ENCODE peak calls at places on chromosome X, in ten cellular contexts. One of them, this sample, is unnamed.

GRCh38 chrX:54482839-54483593 is 13.0 kb downstream of the FGD1 start:
- DNase-seq in heart left ventricle: no peak
- DNase-seq in stimulated activated CD4-positive, alpha-beta T cell treated with anti-CD3 and anti-CD28 coated beads, Interleukin-2, amount 100 ng/mL, for 48 hours: no peak
- DNase-seq in activated naive CD4-positive, alpha-beta T cell treated with anti-CD3 and anti-CD28 coated beads, Interleukin-2, amount 10 ng/mL, durations not matched to agents 7 days and 5 days: no peak
- DNase-seq in NAMALWA: no peak
- DNase-seq in activated CD4-positive, alpha-beta T cell treated with anti-CD3 and anti-CD28 coated beads, Interleukin-2, amount 10 ng/mL, durations not matched to agents 7 days and 5 days: no peak
- DNase-seq in NCI-H524: no peak
- DNase-seq in stimulated activated CD8-positive, alpha-beta memory T cell treated with anti-CD3 and anti-CD28 coated beads, Interleukin-15, amount 100 ng/mL, for 48 hours: no peak
- DNase-seq in ELF-1: peak; percentile 41
- DNase-seq in GDM1: no peak
- DNase-seq in this sample: no peak

GRCh38 chrX:67720344-67720743 is 176.5 kb downstream of the AR start:
- DNase-seq in ELF-1: no peak
- DNase-seq in NCI-H524: no peak
- DNase-seq in activated CD4-positive, alpha-beta T cell treated with anti-CD3 and anti-CD28 coated beads, Interleukin-2, amount 10 ng/mL, durations not matched to agents 7 days and 5 days: no peak
- DNase-seq in activated naive CD4-positive, alpha-beta T cell treated with anti-CD3 and anti-CD28 coated beads, Interleukin-2, amount 10 ng/mL, durations not matched to agents 7 days and 5 days: no peak
- DNase-seq in NAMALWA: no peak
- DNase-seq in stimulated activated CD4-positive, alpha-beta T cell treated with anti-CD3 and anti-CD28 coated beads, Interleukin-2, amount 100 ng/mL, for 48 hours: no peak
- DNase-seq in stimulated activated CD8-positive, alpha-beta memory T cell treated with anti-CD3 and anti-CD28 coated beads, Interleukin-15, amount 100 ng/mL, for 48 hours: no peak
- DNase-seq in GDM1: no peak
- DNase-seq in heart left ventricle: no peak
- DNase-seq in this sample: no peak

GRCh38 chrX:100410901-100411801 is 1.1 kb upstream of the PCDH19 start:
- DNase-seq in ELF-1: peak; percentile 57
- DNase-seq in stimulated activated CD4-positive, alpha-beta T cell treated with anti-CD3 and anti-CD28 coated beads, Interleukin-2, amount 100 ng/mL, for 48 hours: no peak
- DNase-seq in stimulated activated CD8-positive, alpha-beta memory T cell treated with anti-CD3 and anti-CD28 coated beads, Interleukin-15, amount 100 ng/mL, for 48 hours: no peak
- DNase-seq in NAMALWA: no peak
- DNase-seq in activated CD4-positive, alpha-beta T cell treated with anti-CD3 and anti-CD28 coated beads, Interleukin-2, amount 10 ng/mL, durations not matched to agents 7 days and 5 days: no peak
- DNase-seq in activated naive CD4-positive, alpha-beta T cell treated with anti-CD3 and anti-CD28 coated beads, Interleukin-2, amount 10 ng/mL, durations not matched to agents 7 days and 5 days: no peak
- DNase-seq in heart left ventricle: no peak
- DNase-seq in NCI-H524: peak; percentile 63
- DNase-seq in GDM1: no peak
- DNase-seq in this sample: no peak

GRCh38 chrX:68995780-68996551 is 167.1 kb downstream of the EFNB1 start:
- DNase-seq in ELF-1: peak; percentile 55
- DNase-seq in activated CD4-positive, alpha-beta T cell treated with anti-CD3 and anti-CD28 coated beads, Interleukin-2, amount 10 ng/mL, durations not matched to agents 7 days and 5 days: no peak
- DNase-seq in activated naive CD4-positive, alpha-beta T cell treated with anti-CD3 and anti-CD28 coated beads, Interleukin-2, amount 10 ng/mL, durations not matched to agents 7 days and 5 days: no peak
- DNase-seq in GDM1: no peak
- DNase-seq in heart left ventricle: peak; percentile 75
- DNase-seq in stimulated activated CD8-positive, alpha-beta memory T cell treated with anti-CD3 and anti-CD28 coated beads, Interleukin-15, amount 100 ng/mL, for 48 hours: no peak
- DNase-seq in NAMALWA: no peak
- DNase-seq in NCI-H524: no peak
- DNase-seq in stimulated activated CD4-positive, alpha-beta T cell treated with anti-CD3 and anti-CD28 coated beads, Interleukin-2, amount 100 ng/mL, for 48 hours: no peak
- DNase-seq in this sample: no peak

GRCh38 chrX:119698835-119699234 is 5.9 kb upstream of the SEPTIN6 start:
- DNase-seq in stimulated activated CD4-positive, alpha-beta T cell treated with anti-CD3 and anti-CD28 coated beads, Interleukin-2, amount 100 ng/mL, for 48 hours: no peak
- DNase-seq in GDM1: peak; percentile 23
- DNase-seq in NCI-H524: peak; percentile 55
- DNase-seq in ELF-1: peak; percentile 75
- DNase-seq in activated CD4-positive, alpha-beta T cell treated with anti-CD3 and anti-CD28 coated beads, Interleukin-2, amount 10 ng/mL, durations not matched to agents 7 days and 5 days: peak; percentile 42
- DNase-seq in NAMALWA: peak; percentile 66
- DNase-seq in stimulated activated CD8-positive, alpha-beta memory T cell treated with anti-CD3 and anti-CD28 coated beads, Interleukin-15, amount 100 ng/mL, for 48 hours: no peak
- DNase-seq in activated naive CD4-positive, alpha-beta T cell treated with anti-CD3 and anti-CD28 coated beads, Interleukin-2, amount 10 ng/mL, durations not matched to agents 7 days and 5 days: no peak
- DNase-seq in heart left ventricle: no peak
- DNase-seq in this sample: peak; percentile 63

GRCh38 chrX:133776072-133776471 is 209.3 kb downstream of the GPC3 start:
- DNase-seq in NAMALWA: peak; percentile 14
- DNase-seq in NCI-H524: peak; percentile 29
- DNase-seq in stimulated activated CD4-positive, alpha-beta T cell treated with anti-CD3 and anti-CD28 coated beads, Interleukin-2, amount 100 ng/mL, for 48 hours: peak; percentile 5
- DNase-seq in stimulated activated CD8-positive, alpha-beta memory T cell treated with anti-CD3 and anti-CD28 coated beads, Interleukin-15, amount 100 ng/mL, for 48 hours: no peak
- DNase-seq in GDM1: no peak
- DNase-seq in ELF-1: peak; percentile 71
- DNase-seq in activated naive CD4-positive, alpha-beta T cell treated with anti-CD3 and anti-CD28 coated beads, Interleukin-2, amount 10 ng/mL, durations not matched to agents 7 days and 5 days: peak; percentile 54
- DNase-seq in activated CD4-positive, alpha-beta T cell treated with anti-CD3 and anti-CD28 coated beads, Interleukin-2, amount 10 ng/mL, durations not matched to agents 7 days and 5 days: peak; percentile 40
- DNase-seq in heart left ventricle: no peak
- DNase-seq in this sample: no peak

GRCh38 chrX:115625577-115626301 is 64.8 kb downstream of the PLS3 start:
- DNase-seq in NAMALWA: no peak
- DNase-seq in stimulated activated CD8-positive, alpha-beta memory T cell treated with anti-CD3 and anti-CD28 coated beads, Interleukin-15, amount 100 ng/mL, for 48 hours: no peak
- DNase-seq in activated naive CD4-positive, alpha-beta T cell treated with anti-CD3 and anti-CD28 coated beads, Interleukin-2, amount 10 ng/mL, durations not matched to agents 7 days and 5 days: no peak
- DNase-seq in activated CD4-positive, alpha-beta T cell treated with anti-CD3 and anti-CD28 coated beads, Interleukin-2, amount 10 ng/mL, durations not matched to agents 7 days and 5 days: no peak
- DNase-seq in heart left ventricle: no peak
- DNase-seq in GDM1: no peak
- DNase-seq in ELF-1: no peak
- DNase-seq in NCI-H524: no peak
- DNase-seq in stimulated activated CD4-positive, alpha-beta T cell treated with anti-CD3 and anti-CD28 coated beads, Interleukin-2, amount 100 ng/mL, for 48 hours: no peak
- DNase-seq in this sample: no peak

GRCh38 chrX:134849390-134849789 is 141.4 kb upstream of the SMIM10 start:
- DNase-seq in heart left ventricle: no peak
- DNase-seq in ELF-1: no peak
- DNase-seq in activated naive CD4-positive, alpha-beta T cell treated with anti-CD3 and anti-CD28 coated beads, Interleukin-2, amount 10 ng/mL, durations not matched to agents 7 days and 5 days: no peak
- DNase-seq in NAMALWA: no peak
- DNase-seq in activated CD4-positive, alpha-beta T cell treated with anti-CD3 and anti-CD28 coated beads, Interleukin-2, amount 10 ng/mL, durations not matched to agents 7 days and 5 days: no peak
- DNase-seq in GDM1: no peak
- DNase-seq in stimulated activated CD4-positive, alpha-beta T cell treated with anti-CD3 and anti-CD28 coated beads, Interleukin-2, amount 100 ng/mL, for 48 hours: no peak
- DNase-seq in NCI-H524: no peak
- DNase-seq in stimulated activated CD8-positive, alpha-beta memory T cell treated with anti-CD3 and anti-CD28 coated beads, Interleukin-15, amount 100 ng/mL, for 48 hours: no peak
- DNase-seq in this sample: no peak

GRCh38 chrX:12137982-12138365 is 299 bp upstream of the FRMPD4 start:
- DNase-seq in NAMALWA: no peak
- DNase-seq in activated naive CD4-positive, alpha-beta T cell treated with anti-CD3 and anti-CD28 coated beads, Interleukin-2, amount 10 ng/mL, durations not matched to agents 7 days and 5 days: no peak
- DNase-seq in stimulated activated CD4-positive, alpha-beta T cell treated with anti-CD3 and anti-CD28 coated beads, Interleukin-2, amount 100 ng/mL, for 48 hours: no peak
- DNase-seq in heart left ventricle: no peak
- DNase-seq in NCI-H524: peak; percentile 51
- DNase-seq in ELF-1: peak; percentile 63
- DNase-seq in activated CD4-positive, alpha-beta T cell treated with anti-CD3 and anti-CD28 coated beads, Interleukin-2, amount 10 ng/mL, durations not matched to agents 7 days and 5 days: no peak
- DNase-seq in stimulated activated CD8-positive, alpha-beta memory T cell treated with anti-CD3 and anti-CD28 coated beads, Interleukin-15, amount 100 ng/mL, for 48 hours: no peak
- DNase-seq in GDM1: no peak
- DNase-seq in this sample: no peak